ENCODE peak calls at places on chromosomes 3 and 15, in four cellular contexts. H is HFF-Myc, X is fibroblast of lung, C is lower leg skin. R is an unnamed sample.

GRCh38 chr3:12982619-12983101 is 90.6 kb downstream of the IQSEC1 start:
- DNase-seq in H (no peak), X (no peak), C (no peak), R (no peak)

GRCh38 chr15:48940508-48940907 is 23.2 kb downstream of the SHC4 start:
- DNase-seq in H (peak), X (peak), C (no peak), R (no peak)

GRCh38 chr3:72997421-72997961 is 880 bp downstream of the PPP4R2 start:
- DNase-seq in H (no peak), X (peak), C (no peak), R (peak)

GRCh38 chr3:39038165-39038564 is 13.6 kb downstream of the SCN11A start:
- DNase-seq in H (no peak), X (peak), C (no peak), R (no peak)

GRCh38 chr3:193796089-193796488 is 203.1 kb downstream of the OPA1 start:
- DNase-seq in H (no peak), X (no peak), C (peak), R (no peak)

GRCh38 chr3:96259299-96259698 is 555.1 kb upstream of the EPHA6 start:
- DNase-seq in H (no peak), X (no peak), C (no peak), R (no peak)

GRCh38 chr3:21405671-21406667 is 345.0 kb downstream of the ZNF385D start:
- DNase-seq in H (no peak), X (no peak), C (no peak), R (no peak)

GRCh38 chr3:65039754-65040210 is 352.0 kb upstream of the ADAMTS9 start:
- DNase-seq in H (no peak), X (peak), C (no peak), R (no peak)

GRCh38 chr3:139299261-139300132 is 44.3 kb upstream of the MRPS22 start:
- DNase-seq in H (peak), X (peak), C (no peak), R (peak)

DNA sequence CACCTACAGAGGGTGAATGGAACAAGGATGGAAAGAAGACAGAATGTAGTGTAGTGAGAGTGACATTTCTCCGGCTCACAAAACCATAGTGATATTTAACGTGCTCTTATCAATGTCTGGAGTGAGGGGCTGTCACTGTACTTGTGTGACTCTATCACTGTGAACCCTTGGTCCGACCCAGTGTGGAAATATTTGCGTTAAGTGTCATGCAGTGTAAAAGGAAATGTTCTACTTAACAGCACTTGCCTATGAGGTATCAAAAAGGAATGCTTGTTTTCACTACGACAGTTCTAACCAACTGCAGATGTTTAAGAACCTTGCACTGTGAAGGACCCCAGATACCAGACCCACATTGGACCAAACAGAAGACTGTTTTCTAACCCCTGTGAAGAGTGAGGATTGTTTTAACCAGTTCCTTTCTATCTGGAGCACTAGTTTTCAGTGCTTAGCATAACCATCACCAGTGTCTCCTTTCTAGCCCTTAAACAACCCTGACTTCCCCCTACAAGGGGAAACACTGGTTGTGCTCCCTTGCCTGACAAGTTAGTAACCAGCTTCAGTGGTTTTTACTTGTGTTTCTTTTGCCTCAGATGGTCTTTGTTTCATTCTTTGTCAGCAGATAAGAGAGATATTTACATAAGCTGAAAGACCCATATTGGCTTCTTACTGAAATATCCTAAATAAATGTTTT is 144.7 kb upstream of the ABHD17C start:
- DNase-seq in H (peak), X (peak), C (no peak), R (no peak)
- H3K4me3 ChIP-seq in H (peak), X (peak), C (no peak), R (no peak)

DNA sequence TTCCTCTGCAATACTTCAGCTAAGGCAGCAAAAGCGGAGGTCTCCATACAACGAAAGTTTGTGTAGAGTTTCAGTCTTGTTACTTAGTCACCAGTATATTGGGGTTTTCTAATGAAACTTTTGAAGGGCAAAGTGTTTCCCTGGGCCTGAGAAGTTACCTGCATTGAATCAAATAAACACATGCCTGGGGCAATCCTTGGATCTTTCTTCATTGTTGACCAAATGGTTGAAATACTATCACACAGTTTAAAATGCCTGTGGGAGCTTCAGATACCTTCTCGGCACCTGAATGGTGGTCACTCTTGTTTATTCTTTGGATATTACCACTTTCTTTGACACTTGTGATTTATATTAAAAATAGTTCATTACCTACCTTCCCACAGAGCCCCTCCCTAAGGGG is 988 bp upstream of the CHSY1 start:
- DNase-seq in H (no peak), X (no peak), C (no peak), R (no peak)
- H3K4me3 ChIP-seq in H (peak), X (peak), C (no peak), R (peak)

DNA sequence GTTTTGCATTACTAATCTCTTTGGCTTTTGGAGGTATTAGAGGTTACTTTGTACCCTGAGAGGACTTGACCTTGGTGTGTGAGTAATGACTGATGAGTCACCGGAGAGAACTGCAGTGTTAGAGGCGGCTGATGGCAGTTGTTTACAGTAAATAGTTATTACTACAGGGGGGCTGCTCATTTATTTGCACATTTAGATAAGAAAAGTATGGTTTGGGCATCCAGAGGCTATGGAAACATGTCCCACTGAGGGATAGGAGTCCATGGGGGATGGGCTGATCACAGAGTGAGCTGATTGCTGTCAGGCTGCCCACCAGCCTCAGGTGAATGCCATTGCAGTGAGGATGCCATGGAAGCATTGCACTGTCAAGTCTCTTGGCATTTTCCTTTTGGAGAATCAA is 17.3 kb upstream of the STAC start:
- DNase-seq in H (peak), X (peak), C (no peak), R (no peak)
- H3K4me3 ChIP-seq in H (no peak), X (no peak), C (no peak), R (no peak)

GRCh38 chr15:43517354-43518072 is at the start of gene MAP1A:
- DNase-seq in H (no peak), X (peak), C (peak), R (peak)
- H3K4me3 ChIP-seq in H (peak), X (peak), C (peak), R (peak)

GRCh38 chr3:48662140-48662752 is 440 bp downstream of the CELSR3 start:
- DNase-seq in H (no peak), X (no peak), C (no peak), R (no peak)
- H3K4me3 ChIP-seq in H (peak), X (no peak), C (no peak), R (peak)

GRCh38 chr15:88873786-88874185 is 21.6 kb downstream of the HAPLN3 start:
- DNase-seq in H (no peak), X (no peak), C (no peak), R (no peak)

GRCh38 chr15:88878720-88879184 is 16.6 kb downstream of the HAPLN3 start:
- DNase-seq in H (peak), X (peak), C (no peak), R (peak)

GRCh38 chr15:88874275-88874674 is 21.1 kb downstream of the HAPLN3 start:
- DNase-seq in H (no peak), X (no peak), C (no peak), R (no peak)

GRCh38 chr15:88877906-88878305 is 17.4 kb downstream of the HAPLN3 start:
- DNase-seq in H (no peak), X (no peak), C (peak), R (no peak)

GRCh38 chr15:88877415-88877814 is 17.9 kb downstream of the HAPLN3 start:
- DNase-seq in H (no peak), X (no peak), C (no peak), R (no peak)
- H3K4me3 ChIP-seq in H (no peak), X (no peak), C (no peak), R (no peak)

GRCh38 chr15:86572368-86572841 is 492.7 kb downstream of the AGBL1 start:
- DNase-seq in H (no peak), X (no peak), C (no peak), R (no peak)

GRCh38 chr15:86568378-86568777 is 488.7 kb downstream of the AGBL1 start:
- DNase-seq in H (no peak), X (no peak), C (no peak), R (no peak)

GRCh38 chr15:86570738-86571137 is 491.1 kb downstream of the AGBL1 start:
- DNase-seq in H (no peak), X (no peak), C (no peak), R (no peak)

DNA sequence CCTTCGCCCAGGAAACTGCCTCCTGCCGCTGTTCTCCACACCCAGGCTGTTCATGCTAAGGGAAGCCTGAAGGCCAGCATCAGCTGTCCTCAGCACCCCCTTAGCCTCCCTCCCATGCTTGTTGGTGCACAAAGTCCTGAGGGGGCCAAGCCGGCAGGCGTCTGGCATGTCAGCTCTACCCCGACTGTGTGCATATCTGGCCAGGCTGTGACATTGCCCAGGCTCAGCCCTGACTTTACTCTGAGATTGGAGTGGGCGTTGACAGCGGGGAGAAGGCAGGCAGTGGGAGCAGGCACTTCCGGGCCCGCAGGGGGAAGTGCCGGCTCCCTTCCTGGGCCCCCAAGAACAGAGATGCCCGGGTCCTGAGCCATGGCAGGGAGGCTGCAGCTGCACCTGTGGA is 492.2 kb downstream of the AGBL1 start:
- DNase-seq in H (no peak), X (no peak), C (no peak), R (no peak)
- H3K4me3 ChIP-seq in H (no peak), X (no peak), C (no peak), R (no peak)

GRCh38 chr3:47849186-47850061 is 46.5 kb downstream of the DHX30 start:
- DNase-seq in H (no peak), X (no peak), C (no peak), R (no peak)
- H3K4me3 ChIP-seq in H (no peak), X (no peak), C (no peak), R (no peak)

GRCh38 chr3:114456742-114457141 is 162.9 kb downstream of the TIGIT start:
- DNase-seq in H (no peak), X (no peak), C (no peak), R (no peak)
- H3K4me3 ChIP-seq in H (no peak), X (no peak), C (no peak), R (no peak)

GRCh38 chr3:44649709-44650108 is 1.2 kb downstream of the ZNF35 start:
- DNase-seq in H (no peak), X (no peak), C (no peak), R (no peak)
- H3K4me3 ChIP-seq in H (peak), X (peak), C (no peak), R (no peak)

R was measured in A673.